ENCODE peak calls at places on chromosomes 1 and 21, in eight cellular contexts. G is effector memory CD4-positive, alpha-beta T cell; L is iPS DF 6.9; J is tibial artery; U is heart right ventricle; X is left lung; R is CD8-positive, alpha-beta memory T cell; W is upper lobe of right lung. Y is an unnamed sample. For H3K4me1, the result is how much of the 10 kb centered on the place peaks cover.

GRCh38 chr1:154419620-154420020 is 14.5 kb downstream of the IL6R start:
- DNase-seq in G (no peak), L (no peak), J (peak), U (peak), X (peak), R (no peak), W (peak), Y (peak)

GRCh38 chr1:59976194-59977074 is 49.9 kb upstream of the CYP2J2 start:
- DNase-seq in G (peak), L (peak), J (peak), U (peak), X (peak), R (no peak), W (peak), Y (peak)

GRCh38 chr1:22641906-22642636 is 1.4 kb upstream of the C1QC start:
- DNase-seq in G (peak), L (peak), J (peak), U (peak), X (peak), R (peak), W (peak), Y (peak)

GRCh38 chr1:23481904-23482303 is 2.1 kb downstream of the ASAP3 start:
- DNase-seq in G (no peak), L (no peak), J (no peak), U (no peak), X (no peak), R (no peak), W (no peak), Y (no peak)

GRCh38 chr1:92191726-92192125 is 26.0 kb upstream of the C1orf146 start:
- DNase-seq in G (no peak), L (no peak), J (no peak), U (no peak), X (no peak), R (no peak), W (no peak), Y (no peak)

GRCh38 chr1:151011154-151011850 is 3.1 kb downstream of the PRUNE1 start:
- DNase-seq in G (no peak), L (no peak), J (no peak), U (no peak), X (no peak), R (no peak), W (no peak), Y (no peak)

GRCh38 chr1:43991476-43992231 is at the start of gene CCDC24:
- DNase-seq in G (peak), L (peak), J (peak), U (peak), X (peak), R (peak), W (peak), Y (peak)

GRCh38 chr1:37152491-37152890 is 118.2 kb upstream of the GRIK3 start:
- DNase-seq in G (no peak), L (no peak), J (no peak), U (no peak), X (no peak), R (no peak), W (no peak), Y (no peak)

GRCh38 chr1:36238433-36238832 is 14.2 kb downstream of the THRAP3 start:
- DNase-seq in G (no peak), L (no peak), J (no peak), U (no peak), X (no peak), R (no peak), W (no peak), Y (no peak)

GRCh38 chr1:226443439-226443838 is 35.5 kb upstream of the PARP1 start:
- DNase-seq in G (no peak), L (no peak), J (no peak), U (no peak), X (no peak), R (no peak), W (no peak), Y (no peak)

GRCh38 chr1:36154765-36155559 is 998 bp upstream of the MAP7D1 start:
- DNase-seq in G (no peak), L (no peak), J (peak), U (peak), X (no peak), R (no peak), W (no peak), Y (no peak)

GRCh38 chr21:35824136-35824535 is 236.2 kb downstream of the SETD4 start:
- DNase-seq in G (no peak), L (no peak), J (no peak), U (no peak), X (no peak), R (no peak), W (no peak), Y (no peak)

GRCh38 chr1:30411206-30411605 is 312.2 kb downstream of the MATN1 start:
- DNase-seq in G (no peak), L (no peak), J (no peak), U (no peak), X (peak), R (no peak), W (peak), Y (no peak)

GRCh38 chr1:92481598-92482403 is 4.9 kb downstream of the GFI1 start:
- DNase-seq in G (no peak), L (no peak), J (no peak), U (no peak), X (no peak), R (no peak), W (no peak), Y (no peak)

GRCh38 chr1:111241797-111242196 is 14.3 kb downstream of the CHI3L2 start:
- DNase-seq in G (no peak), L (no peak), J (no peak), U (no peak), X (no peak), R (no peak), W (no peak), Y (no peak)
- H3K4me3 ChIP-seq in G (no peak), L (no peak), J (no peak), U (no peak), X (no peak), R (no peak), W (no peak), Y (no peak)

GRCh38 chr1:33336580-33336979 is 15.7 kb upstream of the A3GALT2 start:
- DNase-seq in G (no peak), L (no peak), J (no peak), U (no peak), X (no peak), R (no peak), W (no peak), Y (no peak)
- H3K4me1 ChIP-seq in G (under half), L (under half), J (half or more), U (half or more), X (half or more), R (under half), W (half or more), Y (half or more)

GRCh38 chr1:86504130-86504479 is 35.4 kb downstream of the CLCA1 start:
- DNase-seq in G (no peak), L (no peak), J (no peak), U (no peak), X (peak), R (no peak), W (peak), Y (no peak)
- H3K4me3 ChIP-seq in G (no peak), L (no peak), J (peak), U (peak), X (peak), R (no peak), W (peak), Y (peak)

DNA sequence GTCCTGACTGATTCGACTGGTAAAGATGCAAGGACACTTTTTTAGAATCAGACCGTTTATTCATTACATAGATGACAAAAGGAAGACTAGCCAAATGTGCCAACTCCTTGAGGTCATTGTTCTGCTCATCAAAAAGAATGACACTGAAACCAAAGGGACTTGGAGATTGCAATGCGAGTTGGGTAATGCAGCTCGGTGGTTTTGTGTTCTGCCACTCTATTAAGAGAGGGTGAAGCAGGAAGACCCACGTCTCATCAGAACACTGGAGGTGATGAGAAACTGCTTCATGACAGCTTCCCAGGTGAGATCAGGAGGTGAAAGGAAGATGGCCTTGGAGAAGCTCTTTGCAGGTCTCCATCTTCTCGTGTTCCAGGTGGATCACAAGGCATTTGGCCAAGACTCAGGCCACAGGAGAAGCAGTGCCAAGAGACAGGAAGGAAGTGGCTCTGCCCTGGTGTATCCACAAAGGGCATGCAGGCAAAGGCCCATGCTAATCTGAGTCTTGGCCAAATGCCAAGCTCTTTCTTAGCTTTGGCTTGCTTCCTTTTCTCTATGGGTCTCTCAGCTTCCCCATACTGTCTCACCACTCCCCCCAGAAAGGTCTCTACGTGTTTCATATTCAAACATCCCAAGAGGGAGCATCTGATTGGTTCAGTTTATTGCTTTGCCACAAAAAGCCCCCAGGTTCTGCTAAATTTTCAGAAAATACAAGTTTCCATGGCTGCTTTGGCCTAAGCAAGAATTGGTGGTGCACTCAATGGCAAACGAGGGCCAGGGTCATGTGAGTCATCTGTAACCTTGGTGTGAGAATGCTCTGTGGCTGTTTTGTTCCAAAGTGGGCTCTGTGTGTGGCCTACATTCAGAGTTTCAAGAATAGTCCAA is 5.7 kb upstream of the CCT8 start:
- DNase-seq in G (no peak), L (no peak), J (no peak), U (no peak), X (peak), R (no peak), W (no peak), Y (no peak)
- H3K4me1 ChIP-seq in G (under half), L (under half), J (under half), U (under half), X (under half), R (under half), W (under half), Y (under half)

GRCh38 chr1:12162459-12163137 is 4.2 kb upstream of the TNFRSF1B start:
- DNase-seq in G (no peak), L (no peak), J (no peak), U (no peak), X (no peak), R (no peak), W (no peak), Y (no peak)
- H3K4me3 ChIP-seq in G (no peak), L (no peak), J (no peak), U (no peak), X (no peak), R (peak), W (no peak), Y (no peak)

GRCh38 chr1:8698012-8698411 is 119.4 kb downstream of the RERE start:
- DNase-seq in G (no peak), L (no peak), J (no peak), U (no peak), X (no peak), R (no peak), W (no peak), Y (no peak)
- H3K4me1 ChIP-seq in G (under half), L (under half), J (under half), U (under half), X (under half), R (under half), W (under half), Y (under half)

DNA sequence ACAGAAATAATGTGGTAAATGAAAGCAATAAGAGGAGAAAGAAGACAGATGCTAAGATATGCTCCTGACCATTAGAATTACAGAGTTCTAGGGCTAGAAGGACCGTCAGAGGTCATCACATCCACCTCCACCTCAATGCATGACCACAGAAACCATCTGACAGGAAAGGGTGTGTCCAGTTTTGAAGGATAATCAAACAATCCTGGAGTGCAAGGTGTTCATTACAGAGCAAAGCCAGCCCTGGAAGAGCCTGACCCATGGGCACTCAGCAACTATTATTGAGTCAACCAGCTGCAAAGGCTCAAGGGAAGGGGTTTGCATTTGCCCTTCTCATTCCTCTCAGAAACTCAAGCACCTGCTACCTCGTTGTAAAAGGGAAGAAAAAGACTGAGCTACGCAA is 46.4 kb downstream of the TOR1AIP2 start:
- DNase-seq in G (no peak), L (no peak), J (no peak), U (no peak), X (no peak), R (no peak), W (no peak), Y (no peak)
- H3K4me3 ChIP-seq in G (no peak), L (no peak), J (no peak), U (no peak), X (no peak), R (no peak), W (no peak), Y (no peak)

GRCh38 chr1:160653620-160654016 is 6.8 kb upstream of the SLAMF1 start:
- DNase-seq in G (no peak), L (no peak), J (no peak), U (no peak), X (no peak), R (no peak), W (no peak), Y (no peak)
- H3K4me1 ChIP-seq in G (under half), L (under half), J (under half), U (under half), X (under half), R (half or more), W (under half), Y (under half)

GRCh38 chr21:43917515-43918384 is 52.7 kb downstream of the AGPAT3 start:
- DNase-seq in G (no peak), L (no peak), J (no peak), U (no peak), X (no peak), R (no peak), W (peak), Y (no peak)

GRCh38 chr21:43913928-43914327 is 48.9 kb downstream of the AGPAT3 start:
- DNase-seq in G (no peak), L (no peak), J (peak), U (no peak), X (no peak), R (no peak), W (no peak), Y (no peak)

GRCh38 chr21:43918385-43918947 is 53.4 kb downstream of the AGPAT3 start:
- DNase-seq in G (no peak), L (no peak), J (no peak), U (no peak), X (no peak), R (no peak), W (peak), Y (no peak)

GRCh38 chr21:43916691-43917514 is 51.9 kb downstream of the AGPAT3 start:
- DNase-seq in G (peak), L (no peak), J (peak), U (no peak), X (peak), R (peak), W (peak), Y (no peak)

DNA sequence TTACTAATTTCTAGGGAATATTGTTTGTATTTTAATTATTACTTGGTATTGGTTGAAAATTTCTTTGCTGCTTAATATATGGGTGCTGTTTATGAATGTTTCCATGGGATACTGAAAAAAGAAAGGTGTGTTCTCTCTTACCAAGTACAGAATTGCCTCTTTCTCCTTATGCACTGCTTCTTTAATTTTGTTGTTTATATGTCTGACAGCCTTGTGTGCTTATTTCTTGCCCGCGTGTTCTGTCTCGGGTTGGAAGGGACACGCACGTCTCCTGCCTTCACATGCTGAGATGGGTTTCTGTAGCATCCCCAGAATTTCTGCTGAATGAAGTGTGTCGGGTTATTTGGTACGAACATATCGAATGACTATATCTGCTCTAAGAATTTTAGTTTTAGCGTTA is 51.1 kb downstream of the AGPAT3 start:
- DNase-seq in G (no peak), L (no peak), J (peak), U (no peak), X (no peak), R (no peak), W (no peak), Y (no peak)
- H3K4me3 ChIP-seq in G (peak), L (no peak), J (no peak), U (no peak), X (no peak), R (peak), W (no peak), Y (no peak)

DNA sequence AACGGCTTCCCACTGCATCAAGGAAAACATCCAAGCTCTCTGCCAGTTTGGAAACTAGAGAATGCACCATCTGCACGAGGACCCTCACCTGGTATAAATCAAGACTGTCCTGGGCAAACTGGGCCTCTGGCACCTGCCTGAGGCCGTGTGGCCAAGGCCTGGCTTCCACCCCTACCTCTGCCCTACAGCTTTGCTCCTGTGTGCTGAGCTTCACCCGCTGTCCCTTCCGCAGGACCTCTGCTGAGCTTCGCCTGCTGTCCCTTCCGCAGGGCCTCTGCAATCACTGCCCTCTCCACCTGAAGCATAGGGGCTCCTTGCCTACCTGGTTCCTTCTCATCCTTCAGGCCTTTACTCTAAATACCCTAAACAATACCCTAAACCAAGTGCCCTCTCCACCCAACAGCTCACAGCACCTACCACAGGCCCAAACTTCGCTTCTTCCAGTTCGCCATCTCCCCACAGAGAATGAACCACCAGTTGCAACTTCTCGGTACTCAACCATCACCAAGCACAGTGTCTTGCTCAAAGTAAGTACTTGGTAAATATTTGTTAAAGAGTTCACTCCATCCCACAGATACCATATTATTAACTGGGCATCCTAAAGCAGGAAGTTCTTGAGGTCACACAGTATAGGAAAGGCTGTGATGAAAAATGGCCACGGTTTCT is 18.4 kb downstream of the GNB1 start:
- DNase-seq in G (no peak), L (no peak), J (no peak), U (no peak), X (no peak), R (no peak), W (no peak), Y (no peak)
- H3K4me1 ChIP-seq in G (under half), L (under half), J (under half), U (under half), X (half or more), R (half or more), W (half or more), Y (under half)

Y was measured in thoracic aorta.